ENCODE peak calls at places on chromosomes 7 and 10, in six cellular contexts. One of them, this sample, is unnamed.

GRCh38 chr7:151083824-151084160 is 499 bp upstream of the TMUB1 start:
- DNase-seq in IMR-90: no peak
- DNase-seq in H1: no peak
- DNase-seq in neuronal stem cell: no peak
- DNase-seq in mesendoderm: no peak
- DNase-seq in mesenchymal stem cell: no peak
- DNase-seq in this sample: no peak

GRCh38 chr7:142867097-142867378 is 12.2 kb downstream of the EPHB6 start:
- DNase-seq in IMR-90: no peak
- DNase-seq in H1: no peak
- DNase-seq in neuronal stem cell: no peak
- DNase-seq in mesendoderm: no peak
- DNase-seq in mesenchymal stem cell: no peak
- DNase-seq in this sample: no peak

GRCh38 chr7:94374721-94375120 is 20.0 kb upstream of the COL1A2 start:
- DNase-seq in IMR-90: no peak
- DNase-seq in H1: no peak
- DNase-seq in neuronal stem cell: no peak
- DNase-seq in mesendoderm: no peak
- DNase-seq in mesenchymal stem cell: peak
- DNase-seq in this sample: no peak

GRCh38 chr7:151900591-151901312 is 23.8 kb upstream of the PRKAG2 start:
- DNase-seq in IMR-90: no peak
- DNase-seq in H1: no peak
- DNase-seq in neuronal stem cell: no peak
- DNase-seq in mesendoderm: no peak
- DNase-seq in mesenchymal stem cell: no peak
- DNase-seq in this sample: no peak

GRCh38 chr10:110432084-110432483 is 65.6 kb upstream of the DUSP5 start:
- DNase-seq in IMR-90: no peak
- DNase-seq in H1: no peak
- DNase-seq in neuronal stem cell: no peak
- DNase-seq in mesendoderm: no peak
- DNase-seq in mesenchymal stem cell: no peak
- DNase-seq in this sample: no peak

GRCh38 chr10:43190775-43191174 is 52.5 kb downstream of the CSGALNACT2 start:
- DNase-seq in IMR-90: peak
- DNase-seq in H1: no peak
- DNase-seq in neuronal stem cell: no peak
- DNase-seq in mesendoderm: no peak
- DNase-seq in mesenchymal stem cell: no peak
- DNase-seq in this sample: no peak

GRCh38 chr10:78717200-78717599 is 351.6 kb upstream of the ZMIZ1 start:
- DNase-seq in IMR-90: peak
- DNase-seq in H1: no peak
- DNase-seq in neuronal stem cell: no peak
- DNase-seq in mesendoderm: no peak
- DNase-seq in mesenchymal stem cell: peak
- DNase-seq in this sample: peak

GRCh38 chr7:17408245-17408903 is 109.9 kb downstream of the AHR start:
- DNase-seq in IMR-90: peak
- DNase-seq in H1: no peak
- DNase-seq in neuronal stem cell: no peak
- DNase-seq in mesendoderm: no peak
- DNase-seq in mesenchymal stem cell: peak
- DNase-seq in this sample: peak

GRCh38 chr7:151301471-151302462 is 39.8 kb upstream of the NUB1 start:
- DNase-seq in IMR-90: no peak
- DNase-seq in H1: peak
- DNase-seq in neuronal stem cell: no peak
- DNase-seq in mesendoderm: no peak
- DNase-seq in mesenchymal stem cell: no peak
- DNase-seq in this sample: no peak

GRCh38 chr10:97334370-97335175 is at the start of gene FRAT2:
- DNase-seq in IMR-90: peak
- DNase-seq in H1: peak
- DNase-seq in neuronal stem cell: peak
- DNase-seq in mesendoderm: peak
- DNase-seq in mesenchymal stem cell: peak
- DNase-seq in this sample: peak

GRCh38 chr10:32144817-32145688 is 88.8 kb upstream of the KIF5B start:
- DNase-seq in IMR-90: no peak
- DNase-seq in H1: no peak
- DNase-seq in neuronal stem cell: no peak
- DNase-seq in mesendoderm: no peak
- DNase-seq in mesenchymal stem cell: no peak
- DNase-seq in this sample: no peak

GRCh38 chr7:33882040-33882800 is 23.1 kb upstream of the BMPER start:
- DNase-seq in IMR-90: no peak
- DNase-seq in H1: no peak
- DNase-seq in neuronal stem cell: no peak
- DNase-seq in mesendoderm: no peak
- DNase-seq in mesenchymal stem cell: no peak
- DNase-seq in this sample: no peak

GRCh38 chr7:44986218-44987053 is 7.6 kb upstream of the MYO1G start:
- DNase-seq in IMR-90: peak
- DNase-seq in H1: peak
- DNase-seq in neuronal stem cell: peak
- DNase-seq in mesendoderm: peak
- DNase-seq in mesenchymal stem cell: peak
- DNase-seq in this sample: peak
- H3K4me3 ChIP-seq in IMR-90: peak
- H3K4me3 ChIP-seq in H1: peak
- H3K4me3 ChIP-seq in neuronal stem cell: peak
- H3K4me3 ChIP-seq in mesendoderm: peak
- H3K4me3 ChIP-seq in mesenchymal stem cell: peak
- H3K4me3 ChIP-seq in this sample: peak

GRCh38 chr7:80028717-80029116 is 105.9 kb upstream of the GNAI1 start:
- DNase-seq in IMR-90: no peak
- DNase-seq in H1: no peak
- DNase-seq in neuronal stem cell: no peak
- DNase-seq in mesendoderm: no peak
- DNase-seq in mesenchymal stem cell: no peak
- DNase-seq in this sample: no peak
- H3K4me2 ChIP-seq in IMR-90: no peak
- H3K4me2 ChIP-seq in H1: no peak
- H3K4me2 ChIP-seq in neuronal stem cell: no peak
- H3K4me2 ChIP-seq in mesendoderm: no peak
- H3K4me2 ChIP-seq in mesenchymal stem cell: no peak
- H3K4me2 ChIP-seq in this sample: no peak

DNA sequence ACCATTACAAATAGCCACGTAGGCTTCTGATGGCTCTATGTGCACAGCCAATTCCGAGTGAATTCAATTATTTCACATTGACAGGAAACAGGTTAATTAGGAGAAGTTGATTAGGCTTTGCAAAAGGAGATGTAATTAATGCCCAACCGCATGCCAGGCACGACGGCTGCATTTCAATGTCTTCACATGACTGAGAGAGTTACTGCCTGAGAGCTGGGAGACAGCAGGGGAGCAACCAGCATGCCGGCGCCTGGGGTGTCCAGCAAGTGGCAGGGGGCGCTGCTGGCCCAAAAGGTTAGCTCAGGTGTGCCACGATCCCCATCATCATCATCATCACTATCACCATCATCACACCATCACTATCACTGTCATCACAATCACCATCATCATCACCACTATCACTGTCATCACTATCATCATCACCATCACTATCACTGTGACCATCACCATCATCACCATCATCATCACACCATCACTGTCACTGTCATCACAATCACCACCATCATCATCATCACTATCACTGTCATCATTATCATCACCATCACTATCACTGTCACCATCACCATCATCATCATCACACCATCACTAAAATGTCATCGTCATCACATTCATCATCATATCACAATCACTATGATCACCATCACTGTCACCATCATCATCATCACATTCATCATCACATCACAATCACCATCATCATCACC is 30.2 kb downstream of the PWWP2B start:
- DNase-seq in IMR-90: no peak
- DNase-seq in H1: no peak
- DNase-seq in neuronal stem cell: no peak
- DNase-seq in mesendoderm: no peak
- DNase-seq in mesenchymal stem cell: no peak
- DNase-seq in this sample: no peak
- H3K23ac ChIP-seq in IMR-90: no peak
- H3K23ac ChIP-seq in H1: no peak
- H3K23ac ChIP-seq in neuronal stem cell: no peak
- H3K23ac ChIP-seq in mesendoderm: no peak
- H3K23ac ChIP-seq in mesenchymal stem cell: no peak
- H3K23ac ChIP-seq in this sample: no peak

DNA sequence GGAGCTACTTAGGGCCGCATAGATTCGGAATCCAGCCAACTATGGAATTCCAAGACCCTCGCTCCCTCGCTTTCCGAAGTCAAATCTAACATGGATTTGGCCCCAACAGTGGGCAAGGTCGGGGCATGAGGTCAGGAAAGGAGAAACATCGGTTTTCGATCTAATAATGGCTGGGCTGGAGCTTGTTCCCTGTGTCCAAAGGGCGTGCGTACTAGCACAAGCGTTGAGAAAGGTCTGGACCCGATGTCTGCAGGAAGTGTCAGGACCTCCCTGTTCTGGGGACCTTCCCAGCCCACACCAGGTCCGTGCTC is 5.0 kb downstream of the FEZF1 start:
- DNase-seq in IMR-90: no peak
- DNase-seq in H1: no peak
- DNase-seq in neuronal stem cell: no peak
- DNase-seq in mesendoderm: peak
- DNase-seq in mesenchymal stem cell: no peak
- DNase-seq in this sample: no peak
- H3K4me3 ChIP-seq in IMR-90: no peak
- H3K4me3 ChIP-seq in H1: peak
- H3K4me3 ChIP-seq in neuronal stem cell: peak
- H3K4me3 ChIP-seq in mesendoderm: peak
- H3K4me3 ChIP-seq in mesenchymal stem cell: no peak
- H3K4me3 ChIP-seq in this sample: peak

GRCh38 chr7:158255558-158255957 is 332.1 kb downstream of the PTPRN2 start:
- DNase-seq in IMR-90: no peak
- DNase-seq in H1: no peak
- DNase-seq in neuronal stem cell: no peak
- DNase-seq in mesendoderm: no peak
- DNase-seq in mesenchymal stem cell: no peak
- DNase-seq in this sample: no peak
- H3K4me2 ChIP-seq in IMR-90: no peak
- H3K4me2 ChIP-seq in H1: no peak
- H3K4me2 ChIP-seq in neuronal stem cell: no peak
- H3K4me2 ChIP-seq in mesendoderm: no peak
- H3K4me2 ChIP-seq in mesenchymal stem cell: no peak
- H3K4me2 ChIP-seq in this sample: no peak

DNA sequence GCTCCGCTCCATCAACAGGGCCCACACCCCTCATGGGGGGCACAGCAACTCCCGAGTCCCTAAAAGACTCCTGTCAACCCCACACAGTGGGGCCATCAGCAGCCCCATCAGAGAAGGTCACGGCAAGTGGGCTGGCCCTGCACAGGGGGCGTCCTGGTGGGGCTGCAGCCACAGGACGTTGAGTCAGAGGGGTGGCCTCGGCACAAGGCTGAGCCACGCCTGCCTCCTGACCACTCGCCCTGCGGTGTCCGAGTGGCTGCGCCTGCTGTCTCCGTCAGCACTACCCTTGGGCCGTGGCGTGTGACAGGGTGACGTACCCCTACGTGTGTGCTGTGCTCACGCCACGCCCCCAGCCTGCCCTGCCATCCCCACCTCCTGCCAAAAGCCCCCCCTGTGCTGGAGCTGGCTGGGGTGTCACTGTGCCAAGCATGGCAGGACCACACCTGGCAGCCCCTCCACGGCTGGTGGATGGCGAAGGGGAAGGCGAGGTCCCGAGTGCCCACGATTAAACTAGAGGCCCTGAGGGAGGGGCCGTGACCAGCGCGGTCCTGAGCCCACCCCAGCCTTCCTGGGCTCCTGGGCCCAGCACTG is 26.0 kb upstream of the NKX6-2 start:
- DNase-seq in IMR-90: no peak
- DNase-seq in H1: no peak
- DNase-seq in neuronal stem cell: no peak
- DNase-seq in mesendoderm: no peak
- DNase-seq in mesenchymal stem cell: no peak
- DNase-seq in this sample: no peak
- H3K23ac ChIP-seq in IMR-90: no peak
- H3K23ac ChIP-seq in H1: no peak
- H3K23ac ChIP-seq in neuronal stem cell: no peak
- H3K23ac ChIP-seq in mesendoderm: no peak
- H3K23ac ChIP-seq in mesenchymal stem cell: no peak
- H3K23ac ChIP-seq in this sample: no peak

DNA sequence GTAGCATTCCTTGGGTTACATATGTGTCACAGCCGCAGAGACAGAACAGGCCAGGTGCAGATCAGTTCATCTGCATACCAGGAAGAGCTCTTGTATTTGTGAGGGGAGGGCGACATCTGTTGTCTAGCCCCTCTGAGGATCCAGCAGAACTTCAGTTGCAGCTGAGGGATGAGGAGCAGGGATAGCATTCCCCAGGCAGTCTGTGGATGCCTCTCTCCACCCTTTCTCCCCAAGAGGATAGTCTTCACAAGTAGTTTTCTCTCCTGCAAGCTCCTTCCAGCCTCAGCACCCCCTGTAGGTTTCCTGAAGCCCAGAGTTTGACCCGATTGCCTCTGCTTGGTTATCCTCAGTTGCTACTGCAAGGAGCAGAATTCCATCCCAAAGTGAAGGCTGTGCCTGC is 2.6 kb downstream of the SCD start:
- DNase-seq in IMR-90: no peak
- DNase-seq in H1: no peak
- DNase-seq in neuronal stem cell: no peak
- DNase-seq in mesendoderm: no peak
- DNase-seq in mesenchymal stem cell: no peak
- DNase-seq in this sample: no peak
- H3K4me3 ChIP-seq in IMR-90: no peak
- H3K4me3 ChIP-seq in H1: peak
- H3K4me3 ChIP-seq in neuronal stem cell: peak
- H3K4me3 ChIP-seq in mesendoderm: peak
- H3K4me3 ChIP-seq in mesenchymal stem cell: peak
- H3K4me3 ChIP-seq in this sample: no peak